ENCODE peak calls at places on chromosomes 6 and 20, in six cellular contexts. One of them, this sample, is unnamed.

GRCh38 chr20:62829231-62830230 is 12.7 kb downstream of the COL9A3 start:
- DNase-seq in H1: no peak
- DNase-seq in SK-N-SH: peak
- DNase-seq in A549: no peak
- DNase-seq in K562: no peak
- DNase-seq in HepG2: no peak
- DNase-seq in this sample: no peak

GRCh38 chr20:6081236-6081635 is 27.4 kb upstream of the LRRN4 start:
- DNase-seq in HepG2: peak
- DNase-seq in H1: no peak
- DNase-seq in K562: no peak
- DNase-seq in SK-N-SH: no peak
- DNase-seq in A549: no peak
- DNase-seq in this sample: peak

GRCh38 chr20:41524980-41525613 is 93.1 kb downstream of the CHD6 start:
- DNase-seq in K562: peak
- DNase-seq in HepG2: no peak
- DNase-seq in A549: no peak
- DNase-seq in SK-N-SH: no peak
- DNase-seq in H1: no peak
- DNase-seq in this sample: peak

GRCh38 chr6:48068326-48069191 is 42.4 kb downstream of the PTCHD4 start:
- DNase-seq in K562: no peak
- DNase-seq in H1: no peak
- DNase-seq in SK-N-SH: peak
- DNase-seq in HepG2: no peak
- DNase-seq in A549: no peak
- DNase-seq in this sample: no peak

GRCh38 chr6:29589423-29590048 is 4.6 kb downstream of the OR2H2 start:
- DNase-seq in H1: no peak
- DNase-seq in K562: peak
- DNase-seq in A549: peak
- DNase-seq in SK-N-SH: peak
- DNase-seq in HepG2: peak
- DNase-seq in this sample: peak

GRCh38 chr6:52231411-52232127 is 12.7 kb downstream of the IL17F start:
- DNase-seq in HepG2: no peak
- DNase-seq in A549: no peak
- DNase-seq in H1: no peak
- DNase-seq in SK-N-SH: no peak
- DNase-seq in K562: no peak
- DNase-seq in this sample: no peak

GRCh38 chr6:21748343-21749063 is 155.0 kb downstream of the SOX4 start:
- DNase-seq in SK-N-SH: no peak
- DNase-seq in A549: no peak
- DNase-seq in HepG2: no peak
- DNase-seq in K562: no peak
- DNase-seq in H1: no peak
- DNase-seq in this sample: peak

GRCh38 chr20:49867453-49868215 is 47.7 kb downstream of the SPATA2 start:
- DNase-seq in A549: no peak
- DNase-seq in HepG2: no peak
- DNase-seq in H1: no peak
- DNase-seq in K562: no peak
- DNase-seq in SK-N-SH: no peak
- DNase-seq in this sample: no peak

GRCh38 chr6:2958331-2958711 is 13.0 kb downstream of the SERPINB6 start:
- DNase-seq in K562: no peak
- DNase-seq in HepG2: no peak
- DNase-seq in SK-N-SH: no peak
- DNase-seq in H1: no peak
- DNase-seq in A549: no peak
- DNase-seq in this sample: no peak

GRCh38 chr6:72522735-72523141 is 99.1 kb upstream of the KCNQ5 start:
- DNase-seq in A549: peak
- DNase-seq in SK-N-SH: peak
- DNase-seq in HepG2: peak
- DNase-seq in H1: peak
- DNase-seq in K562: peak
- DNase-seq in this sample: no peak

GRCh38 chr6:109034439-109035041 is 60.1 kb downstream of the SESN1 start:
- DNase-seq in K562: no peak
- DNase-seq in SK-N-SH: no peak
- DNase-seq in H1: no peak
- DNase-seq in HepG2: no peak
- DNase-seq in A549: no peak
- DNase-seq in this sample: no peak

GRCh38 chr20:22686097-22686496 is 101.7 kb upstream of the FOXA2 start:
- DNase-seq in HepG2: peak
- DNase-seq in SK-N-SH: peak
- DNase-seq in H1: peak
- DNase-seq in A549: peak
- DNase-seq in K562: peak
- DNase-seq in this sample: peak

GRCh38 chr20:56715309-56715708 is 86.2 kb downstream of the TFAP2C start:
- DNase-seq in SK-N-SH: no peak
- DNase-seq in K562: no peak
- DNase-seq in H1: no peak
- DNase-seq in HepG2: no peak
- DNase-seq in A549: no peak
- DNase-seq in this sample: no peak

GRCh38 chr6:42136508-42137191 is 5.8 kb downstream of the C6orf132 start:
- DNase-seq in HepG2: peak
- DNase-seq in H1: peak
- DNase-seq in K562: peak
- DNase-seq in A549: peak
- DNase-seq in SK-N-SH: peak
- DNase-seq in this sample: peak

GRCh38 chr6:166360243-166361079 is 18.1 kb upstream of the SFT2D1 start:
- DNase-seq in HepG2: no peak
- DNase-seq in A549: no peak
- DNase-seq in SK-N-SH: no peak
- DNase-seq in H1: no peak
- DNase-seq in K562: no peak
- DNase-seq in this sample: peak

GRCh38 chr20:44835661-44836221 is 25.4 kb upstream of the RIMS4 start:
- DNase-seq in A549: no peak
- DNase-seq in K562: no peak
- DNase-seq in HepG2: no peak
- DNase-seq in H1: no peak
- DNase-seq in SK-N-SH: no peak
- DNase-seq in this sample: no peak

GRCh38 chr6:37283268-37283667 is 25.3 kb upstream of the TMEM217 start:
- DNase-seq in A549: no peak
- DNase-seq in K562: no peak
- DNase-seq in H1: no peak
- DNase-seq in HepG2: no peak
- DNase-seq in SK-N-SH: no peak
- DNase-seq in this sample: peak

GRCh38 chr6:161748535-161749386 is 474.9 kb upstream of the AGPAT4 start:
- DNase-seq in HepG2: peak
- DNase-seq in K562: peak
- DNase-seq in SK-N-SH: peak
- DNase-seq in A549: peak
- DNase-seq in H1: peak
- DNase-seq in this sample: no peak

GRCh38 chr20:32798046-32798985 is 21.4 kb upstream of the MAPRE1 start:
- DNase-seq in SK-N-SH: no peak
- DNase-seq in H1: no peak
- DNase-seq in K562: no peak
- DNase-seq in HepG2: no peak
- DNase-seq in A549: no peak
- DNase-seq in this sample: no peak

GRCh38 chr20:35253010-35253409 is 24.9 kb downstream of the MMP24OS start:
- DNase-seq in A549: no peak
- DNase-seq in SK-N-SH: no peak
- DNase-seq in H1: no peak
- DNase-seq in HepG2: no peak
- DNase-seq in K562: no peak
- DNase-seq in this sample: no peak

GRCh38 chr20:54633903-54634302 is 158.5 kb downstream of the DOK5 start:
- DNase-seq in K562: no peak
- DNase-seq in H1: no peak
- DNase-seq in HepG2: no peak
- DNase-seq in SK-N-SH: no peak
- DNase-seq in A549: no peak
- DNase-seq in this sample: no peak

GRCh38 chr6:23601811-23602340 is 524.1 kb upstream of the NRSN1 start:
- DNase-seq in A549: no peak
- DNase-seq in HepG2: no peak
- DNase-seq in K562: no peak
- DNase-seq in H1: no peak
- DNase-seq in SK-N-SH: no peak
- DNase-seq in this sample: no peak

GRCh38 chr6:156182356-156182755 is 594.8 kb upstream of the ARID1B start:
- DNase-seq in HepG2: no peak
- DNase-seq in A549: no peak
- DNase-seq in K562: no peak
- DNase-seq in SK-N-SH: no peak
- DNase-seq in H1: no peak
- DNase-seq in this sample: no peak

GRCh38 chr20:17680836-17681740 is 954 bp downstream of the RRBP1 start:
- DNase-seq in SK-N-SH: peak
- DNase-seq in A549: peak
- DNase-seq in HepG2: peak
- DNase-seq in H1: no peak
- DNase-seq in K562: peak
- DNase-seq in this sample: peak

GRCh38 chr6:170124836-170125235 is 166.0 kb downstream of the DLL1 start:
- DNase-seq in SK-N-SH: no peak
- DNase-seq in K562: no peak
- DNase-seq in A549: no peak
- DNase-seq in HepG2: no peak
- DNase-seq in H1: no peak
- DNase-seq in this sample: no peak

DNA sequence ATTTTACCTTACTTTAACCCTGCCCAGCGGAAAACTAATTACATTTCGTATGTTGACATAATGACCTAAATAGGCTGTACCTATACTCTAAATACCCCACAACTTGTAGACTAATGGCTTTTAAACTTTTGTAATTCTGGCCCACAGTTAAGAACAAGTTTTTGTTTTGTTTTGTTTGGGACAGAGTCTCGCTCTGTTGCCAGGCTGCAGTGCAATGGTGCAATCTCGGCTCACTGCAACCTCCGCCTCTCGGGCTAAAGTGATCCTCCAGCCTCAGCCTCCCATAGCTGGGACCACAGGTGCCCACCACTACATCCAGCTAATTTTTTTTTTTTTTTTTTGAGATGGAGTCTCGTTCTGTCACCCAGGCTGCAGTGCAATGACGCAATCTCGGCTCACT is 5.7 kb upstream of the SASH1 start:
- DNase-seq in A549: no peak
- DNase-seq in HepG2: no peak
- DNase-seq in H1: no peak
- DNase-seq in K562: no peak
- DNase-seq in SK-N-SH: no peak
- DNase-seq in this sample: no peak
- TF ChIP-seq RFX5 in A549: no peak
- TF ChIP-seq RFX5 in HepG2: no peak
- TF ChIP-seq RFX5 in H1: no peak
- TF ChIP-seq RFX5 in K562: no peak
- TF ChIP-seq RFX5 in SK-N-SH: no peak
- TF ChIP-seq RFX5 in this sample: no peak

GRCh38 chr6:16337280-16337975 is 99.0 kb downstream of the GMPR start:
- DNase-seq in HepG2: no peak
- DNase-seq in SK-N-SH: peak
- DNase-seq in K562: no peak
- DNase-seq in H1: no peak
- DNase-seq in A549: no peak
- DNase-seq in this sample: peak

GRCh38 chr6:16333580-16333979 is 95.2 kb downstream of the GMPR start:
- DNase-seq in SK-N-SH: no peak
- DNase-seq in H1: no peak
- DNase-seq in HepG2: no peak
- DNase-seq in A549: peak
- DNase-seq in K562: no peak
- DNase-seq in this sample: peak

GRCh38 chr6:16336056-16336810 is 97.8 kb downstream of the GMPR start:
- DNase-seq in A549: no peak
- DNase-seq in K562: no peak
- DNase-seq in HepG2: no peak
- DNase-seq in SK-N-SH: no peak
- DNase-seq in H1: no peak
- DNase-seq in this sample: no peak

GRCh38 chr6:16334671-16335070 is 96.3 kb downstream of the GMPR start:
- DNase-seq in SK-N-SH: no peak
- DNase-seq in K562: no peak
- DNase-seq in H1: no peak
- DNase-seq in A549: peak
- DNase-seq in HepG2: no peak
- DNase-seq in this sample: peak

DNA sequence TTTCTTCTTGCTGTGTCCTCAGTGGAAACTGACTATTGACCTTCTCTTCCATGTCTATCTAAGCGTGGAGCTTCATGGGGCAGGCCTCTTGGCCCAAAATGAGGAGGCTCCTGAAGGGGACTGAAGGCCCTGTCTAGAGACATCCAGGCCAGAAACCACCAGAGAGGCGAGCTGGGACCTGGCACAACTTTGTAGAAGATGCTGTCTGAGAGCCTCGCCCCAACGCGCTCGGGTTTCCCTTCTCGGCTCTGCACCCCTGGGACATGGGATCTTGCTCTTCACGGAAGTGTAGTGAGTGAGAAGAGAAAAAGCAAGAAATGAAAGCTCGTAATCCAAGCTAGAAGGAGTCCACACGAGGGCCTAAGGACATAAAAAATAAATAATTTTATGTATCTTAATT is 96.8 kb downstream of the GMPR start:
- DNase-seq in K562: no peak
- DNase-seq in H1: no peak
- DNase-seq in HepG2: no peak
- DNase-seq in SK-N-SH: no peak
- DNase-seq in A549: no peak
- DNase-seq in this sample: no peak
- TF ChIP-seq RFX5 in K562: no peak
- TF ChIP-seq RFX5 in H1: no peak
- TF ChIP-seq RFX5 in HepG2: no peak
- TF ChIP-seq RFX5 in SK-N-SH: no peak
- TF ChIP-seq RFX5 in A549: no peak
- TF ChIP-seq RFX5 in this sample: no peak

GRCh38 chr6:168937061-168937460 is 316.6 kb downstream of the THBS2 start:
- DNase-seq in K562: no peak
- DNase-seq in H1: no peak
- DNase-seq in SK-N-SH: no peak
- DNase-seq in HepG2: no peak
- DNase-seq in A549: no peak
- DNase-seq in this sample: peak
- TF ChIP-seq RFX5 in K562: no peak
- TF ChIP-seq RFX5 in H1: no peak
- TF ChIP-seq RFX5 in SK-N-SH: no peak
- TF ChIP-seq RFX5 in HepG2: no peak
- TF ChIP-seq RFX5 in A549: no peak
- TF ChIP-seq RFX5 in this sample: no peak

GRCh38 chr6:143427109-143427817 is 23.2 kb downstream of the ADAT2 start:
- DNase-seq in A549: peak
- DNase-seq in HepG2: peak
- DNase-seq in SK-N-SH: peak
- DNase-seq in K562: peak
- DNase-seq in H1: peak
- DNase-seq in this sample: peak
- TF ChIP-seq RFX5 in A549: no peak
- TF ChIP-seq RFX5 in HepG2: no peak
- TF ChIP-seq RFX5 in SK-N-SH: no peak
- TF ChIP-seq RFX5 in K562: no peak
- TF ChIP-seq RFX5 in H1: no peak
- TF ChIP-seq RFX5 in this sample: no peak

This sample was measured in IMR-90.